ENCODE peak calls at places on chromosomes 11 and 22, in four cellular contexts. One of them, this sample, is unnamed.

GRCh38 chr22:20814221-20814808 is 40.4 kb downstream of the SERPIND1 start:
- DNase-seq in GM12878: no peak
- DNase-seq in K562: no peak
- DNase-seq in SK-N-SH: no peak
- DNase-seq in this sample: no peak

GRCh38 chr11:9493492-9493891 is 32.7 kb downstream of the ZNF143 start:
- DNase-seq in K562: no peak
- DNase-seq in GM12878: no peak
- DNase-seq in SK-N-SH: peak; percentile 20
- DNase-seq in this sample: no peak

GRCh38 chr11:65539401-65540289 is 14.8 kb downstream of the SCYL1 start:
- DNase-seq in GM12878: no peak
- DNase-seq in SK-N-SH: peak; percentile 88
- DNase-seq in K562: peak; percentile 44
- DNase-seq in this sample: peak; percentile 78

GRCh38 chr22:30822216-30823014 is 127.7 kb downstream of the OSBP2 start:
- DNase-seq in SK-N-SH: peak; percentile 87
- DNase-seq in GM12878: no peak
- DNase-seq in K562: peak; percentile 14
- DNase-seq in this sample: peak; percentile 46

GRCh38 chr22:46477967-46478635 is 59.3 kb downstream of the CELSR1 start:
- DNase-seq in K562: no peak
- DNase-seq in GM12878: no peak
- DNase-seq in SK-N-SH: no peak
- DNase-seq in this sample: no peak

GRCh38 chr11:8707541-8708270 is 25.1 kb downstream of the RPL27A start:
- DNase-seq in K562: no peak
- DNase-seq in SK-N-SH: no peak
- DNase-seq in GM12878: no peak
- DNase-seq in this sample: no peak

GRCh38 chr11:30992513-30992849 is 377.1 kb downstream of the DCDC1 start:
- DNase-seq in GM12878: no peak
- DNase-seq in K562: no peak
- DNase-seq in SK-N-SH: no peak
- DNase-seq in this sample: no peak

GRCh38 chr11:123174196-123175183 is 20.6 kb downstream of the CLMP start:
- DNase-seq in SK-N-SH: no peak
- DNase-seq in K562: no peak
- DNase-seq in GM12878: no peak
- DNase-seq in this sample: no peak

GRCh38 chr22:28940441-28940840 is 57.1 kb downstream of the ZNRF3 start:
- DNase-seq in SK-N-SH: no peak
- DNase-seq in K562: no peak
- DNase-seq in GM12878: no peak
- DNase-seq in this sample: no peak

GRCh38 chr11:121513807-121514206 is 61.0 kb upstream of the SORL1-AS1 start:
- DNase-seq in GM12878: no peak
- DNase-seq in K562: no peak
- DNase-seq in SK-N-SH: no peak
- DNase-seq in this sample: no peak

GRCh38 chr11:6315811-6316425 is 4.4 kb downstream of the CAVIN3 start:
- DNase-seq in GM12878: no peak
- DNase-seq in SK-N-SH: peak; percentile 79
- DNase-seq in K562: peak; percentile 69
- DNase-seq in this sample: peak; percentile 68

GRCh38 chr11:61091373-61092279 is 10.7 kb upstream of the CD5 start:
- DNase-seq in SK-N-SH: no peak
- DNase-seq in GM12878: no peak
- DNase-seq in K562: peak; percentile 36
- DNase-seq in this sample: no peak

GRCh38 chr11:2489103-2489502 is 44.3 kb downstream of the KCNQ1 start:
- DNase-seq in K562: no peak
- DNase-seq in SK-N-SH: no peak
- DNase-seq in GM12878: no peak
- DNase-seq in this sample: no peak

GRCh38 chr11:9065614-9066431 is 25.6 kb downstream of the SCUBE2 start:
- DNase-seq in K562: no peak
- DNase-seq in GM12878: no peak
- DNase-seq in SK-N-SH: no peak
- DNase-seq in this sample: no peak

DNA sequence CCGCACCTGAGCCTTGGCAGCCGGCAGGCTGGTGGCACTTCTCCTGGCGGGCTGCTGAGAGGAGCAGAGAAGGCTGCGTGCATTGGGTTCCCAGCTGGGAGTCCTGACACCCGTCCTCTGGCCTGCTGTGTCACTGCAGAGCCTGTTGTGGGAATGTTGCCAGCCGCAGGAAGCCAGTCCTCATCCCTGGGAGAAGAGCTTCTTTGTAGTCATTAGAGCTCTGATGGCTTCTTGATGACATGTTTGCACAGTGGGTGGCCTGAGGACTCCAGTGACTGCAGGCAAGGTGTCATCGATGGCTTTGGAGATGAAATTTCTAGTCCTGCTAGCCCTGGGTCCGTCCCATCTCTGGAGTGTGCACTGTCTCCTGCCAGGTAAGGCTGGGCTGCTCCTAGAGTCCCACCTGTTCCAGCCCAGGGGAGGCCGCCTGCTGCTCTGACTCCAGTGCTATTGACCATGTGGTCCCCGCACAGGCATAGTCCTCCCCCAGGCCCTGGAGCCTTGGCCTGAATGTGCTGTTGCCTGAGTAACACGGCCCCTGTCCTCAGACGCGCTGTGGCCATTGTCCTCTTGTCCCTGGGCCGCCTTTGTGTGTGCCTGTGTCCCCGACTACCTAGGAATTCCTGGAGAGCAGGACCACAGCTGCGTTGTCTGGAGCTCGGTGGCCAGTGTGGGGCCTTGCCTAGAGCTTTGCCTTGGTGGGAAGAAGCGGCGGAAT is 129.2 kb downstream of the CACNA1I start:
- DNase-seq in SK-N-SH: no peak
- DNase-seq in K562: no peak
- DNase-seq in GM12878: no peak
- DNase-seq in this sample: no peak
- TF ChIP-seq USF1 in SK-N-SH: no peak
- TF ChIP-seq USF1 in K562: no peak
- TF ChIP-seq USF1 in GM12878: no peak
- TF ChIP-seq USF1 in this sample: no peak

GRCh38 chr11:135001581-135001980 is 589.5 kb upstream of the B3GAT1 start:
- DNase-seq in K562: no peak
- DNase-seq in SK-N-SH: no peak
- DNase-seq in GM12878: no peak
- DNase-seq in this sample: no peak
- TF ChIP-seq USF1 in K562: no peak
- TF ChIP-seq USF1 in SK-N-SH: no peak
- TF ChIP-seq USF1 in GM12878: no peak
- TF ChIP-seq USF1 in this sample: no peak

DNA sequence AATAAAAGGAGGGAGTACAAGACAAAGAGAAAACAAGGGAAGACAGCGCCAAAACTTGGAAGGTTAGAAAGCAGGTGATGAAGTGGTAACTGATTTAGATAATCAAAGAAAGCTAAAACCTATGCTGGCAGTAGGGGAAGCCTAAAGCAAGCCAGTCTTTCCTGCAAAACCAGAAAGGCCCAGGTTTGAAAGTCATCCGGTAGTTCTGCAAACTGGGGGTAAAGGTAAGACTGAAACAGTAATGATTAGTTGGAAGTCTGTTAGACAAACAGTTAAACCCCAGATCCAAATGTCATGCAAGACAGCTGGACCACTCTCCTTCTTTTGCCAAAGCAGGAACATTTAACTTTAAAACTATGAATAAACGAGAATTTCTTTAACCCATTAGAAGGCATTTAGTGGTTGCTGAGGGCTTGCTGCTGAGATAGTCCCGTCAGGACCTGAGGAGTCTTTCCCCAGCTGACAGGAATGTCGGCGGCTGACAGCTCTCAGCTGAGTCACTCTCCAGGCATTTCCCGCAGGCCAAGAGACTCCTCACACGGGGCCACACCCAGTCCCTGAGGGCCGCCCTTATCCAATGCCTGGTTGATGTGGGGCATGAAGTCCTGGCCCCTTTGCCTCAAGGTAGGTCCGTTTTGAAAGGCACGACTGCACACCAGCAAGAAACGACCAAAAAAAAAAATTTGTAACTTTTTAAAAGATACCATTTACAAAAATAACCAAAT is 36.3 kb upstream of the CFAP300 start:
- DNase-seq in GM12878: no peak
- DNase-seq in K562: no peak
- DNase-seq in SK-N-SH: peak; percentile 17
- DNase-seq in this sample: peak; percentile 79
- TF ChIP-seq USF1 in GM12878: no peak
- TF ChIP-seq USF1 in K562: no peak
- TF ChIP-seq USF1 in SK-N-SH: no peak
- TF ChIP-seq USF1 in this sample: no peak

GRCh38 chr11:27383645-27384044 is 20.6 kb upstream of the CCDC34 start:
- DNase-seq in SK-N-SH: no peak
- DNase-seq in K562: no peak
- DNase-seq in GM12878: no peak
- DNase-seq in this sample: no peak

GRCh38 chr11:27385245-27385644 is 22.2 kb upstream of the CCDC34 start:
- DNase-seq in SK-N-SH: no peak
- DNase-seq in K562: no peak
- DNase-seq in GM12878: no peak
- DNase-seq in this sample: no peak

GRCh38 chr11:27387362-27387761 is 24.3 kb upstream of the CCDC34 start:
- DNase-seq in GM12878: no peak
- DNase-seq in K562: no peak
- DNase-seq in SK-N-SH: no peak
- DNase-seq in this sample: no peak

GRCh38 chr11:27388001-27388400 is 25.0 kb upstream of the CCDC34 start:
- DNase-seq in GM12878: no peak
- DNase-seq in K562: peak; percentile 45
- DNase-seq in SK-N-SH: no peak
- DNase-seq in this sample: no peak

DNA sequence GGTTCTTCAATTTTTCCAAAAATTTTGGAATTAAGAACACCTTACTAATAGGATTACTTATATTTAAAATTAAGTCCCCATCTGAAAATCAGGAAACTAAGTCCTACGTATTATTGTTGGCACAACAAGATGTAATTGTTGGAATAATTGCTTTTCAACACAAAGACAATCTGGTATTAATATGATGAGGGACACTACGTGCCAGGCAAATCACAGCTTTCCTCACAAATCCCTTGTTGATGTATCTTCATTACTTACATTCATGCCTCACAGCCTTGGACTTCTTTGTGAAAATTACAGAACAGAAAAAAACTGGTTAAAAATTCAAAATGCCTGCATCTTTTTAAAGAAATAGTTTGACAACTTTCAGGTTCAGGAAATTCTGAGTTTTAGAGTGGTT is 23.2 kb upstream of the CCDC34 start:
- DNase-seq in GM12878: no peak
- DNase-seq in SK-N-SH: no peak
- DNase-seq in K562: no peak
- DNase-seq in this sample: no peak
- TF ChIP-seq USF1 in GM12878: no peak
- TF ChIP-seq USF1 in SK-N-SH: no peak
- TF ChIP-seq USF1 in K562: no peak
- TF ChIP-seq USF1 in this sample: no peak

DNA sequence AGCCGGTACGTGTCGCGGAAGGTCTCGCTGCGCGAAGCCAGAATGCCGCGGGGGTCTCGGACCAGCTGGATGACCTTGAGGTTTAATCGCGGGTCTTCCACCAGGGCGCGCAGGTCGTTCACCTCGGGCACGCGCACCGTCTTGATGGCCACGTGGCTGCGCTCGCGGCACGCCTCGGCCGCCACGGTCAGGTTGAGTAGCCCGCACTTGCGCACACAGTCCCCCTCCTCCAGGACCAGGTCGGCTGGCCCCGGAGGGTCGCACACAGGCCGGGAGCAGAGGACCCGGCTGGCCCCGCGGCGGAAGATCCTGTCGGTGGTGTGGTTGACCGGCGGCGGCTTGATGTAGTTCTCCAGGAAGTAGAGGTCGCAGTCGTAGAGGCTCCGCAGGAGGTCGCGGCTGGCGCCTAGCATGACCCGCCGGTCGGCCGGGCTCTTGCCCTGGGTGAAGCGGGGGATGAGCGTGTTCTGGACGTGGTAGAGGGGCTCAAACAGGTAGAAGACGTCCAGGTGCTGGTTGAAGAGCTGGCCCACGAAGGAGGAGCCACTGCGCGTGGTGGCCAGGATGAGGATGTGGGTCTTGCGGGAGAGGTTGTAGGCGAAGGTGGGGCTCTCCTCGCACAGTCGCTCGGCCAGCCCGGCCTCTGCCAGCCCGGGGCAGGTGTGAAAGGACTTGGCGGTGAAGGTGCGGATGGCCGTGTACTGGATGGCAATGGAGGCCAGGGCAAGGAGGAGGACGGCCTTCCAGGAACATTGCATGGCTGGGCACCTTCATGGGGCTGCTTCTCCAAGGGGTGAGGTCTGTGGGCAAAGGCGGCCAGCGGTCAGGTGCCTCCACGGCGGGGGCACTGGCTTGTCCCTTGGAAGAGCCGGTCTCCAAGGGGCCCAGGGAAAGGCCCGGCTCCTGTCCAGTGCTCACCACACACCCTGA is 15.0 kb downstream of the CHST1 start:
- DNase-seq in SK-N-SH: no peak
- DNase-seq in K562: no peak
- DNase-seq in GM12878: no peak
- DNase-seq in this sample: no peak
- TF ChIP-seq USF1 in SK-N-SH: no peak
- TF ChIP-seq USF1 in K562: no peak
- TF ChIP-seq USF1 in GM12878: no peak
- TF ChIP-seq USF1 in this sample: no peak

GRCh38 chr22:18024956-18025720 is 777 bp upstream of the MICAL3 start:
- DNase-seq in SK-N-SH: peak; percentile 47
- DNase-seq in K562: no peak
- DNase-seq in GM12878: no peak
- DNase-seq in this sample: no peak
- TF ChIP-seq USF1 in SK-N-SH: no peak
- TF ChIP-seq USF1 in K562: no peak
- TF ChIP-seq USF1 in GM12878: no peak
- TF ChIP-seq USF1 in this sample: no peak

GRCh38 chr11:79744941-79745340 is 304.1 kb upstream of the TENM4 start:
- DNase-seq in K562: no peak
- DNase-seq in SK-N-SH: no peak
- DNase-seq in GM12878: no peak
- DNase-seq in this sample: no peak
- TF ChIP-seq USF1 in K562: no peak
- TF ChIP-seq USF1 in SK-N-SH: no peak
- TF ChIP-seq USF1 in GM12878: no peak
- TF ChIP-seq USF1 in this sample: no peak

GRCh38 chr11:42170601-42171000 is 711.1 kb upstream of the LRRC4C start:
- DNase-seq in GM12878: no peak
- DNase-seq in K562: no peak
- DNase-seq in SK-N-SH: no peak
- DNase-seq in this sample: no peak
- TF ChIP-seq USF1 in GM12878: no peak
- TF ChIP-seq USF1 in K562: no peak
- TF ChIP-seq USF1 in SK-N-SH: no peak
- TF ChIP-seq USF1 in this sample: no peak

This sample was measured in WTC11.